ENCODE peak calls at places on chromosomes 5 and 9, in four cellular contexts. One of them, this sample, is unnamed.

GRCh38 chr9:68750179-68750685 is 45.2 kb downstream of the PIP5K1B start:
- DNase-seq in GM23248: no peak
- DNase-seq in stimulated activated CD8-positive, alpha-beta memory T cell treated with anti-CD3 and anti-CD28 coated beads, Interleukin-15, amount 100 ng/mL, for 24 hours: no peak
- DNase-seq in fibroblast of pulmonary artery: no peak
- DNase-seq in this sample: no peak

GRCh38 chr9:88993327-88993726 is 2.1 kb downstream of the S1PR3 start:
- DNase-seq in GM23248: no peak
- DNase-seq in stimulated activated CD8-positive, alpha-beta memory T cell treated with anti-CD3 and anti-CD28 coated beads, Interleukin-15, amount 100 ng/mL, for 24 hours: no peak
- DNase-seq in fibroblast of pulmonary artery: peak
- DNase-seq in this sample: peak

GRCh38 chr5:54820346-54820745 is 165.0 kb downstream of the ESM1 start:
- DNase-seq in GM23248: peak
- DNase-seq in fibroblast of pulmonary artery: peak
- DNase-seq in stimulated activated CD8-positive, alpha-beta memory T cell treated with anti-CD3 and anti-CD28 coated beads, Interleukin-15, amount 100 ng/mL, for 24 hours: no peak
- DNase-seq in this sample: peak

GRCh38 chr9:94821098-94821930 is 94.8 kb downstream of the AOPEP start:
- DNase-seq in GM23248: no peak
- DNase-seq in fibroblast of pulmonary artery: no peak
- DNase-seq in stimulated activated CD8-positive, alpha-beta memory T cell treated with anti-CD3 and anti-CD28 coated beads, Interleukin-15, amount 100 ng/mL, for 24 hours: no peak
- DNase-seq in this sample: no peak

GRCh38 chr9:133204993-133205336 is 4.1 kb downstream of the OBP2B start:
- DNase-seq in GM23248: no peak
- DNase-seq in fibroblast of pulmonary artery: no peak
- DNase-seq in stimulated activated CD8-positive, alpha-beta memory T cell treated with anti-CD3 and anti-CD28 coated beads, Interleukin-15, amount 100 ng/mL, for 24 hours: no peak
- DNase-seq in this sample: no peak

GRCh38 chr5:26148569-26149107 is 889.7 kb downstream of the CDH9 start:
- DNase-seq in stimulated activated CD8-positive, alpha-beta memory T cell treated with anti-CD3 and anti-CD28 coated beads, Interleukin-15, amount 100 ng/mL, for 24 hours: no peak
- DNase-seq in GM23248: no peak
- DNase-seq in fibroblast of pulmonary artery: no peak
- DNase-seq in this sample: no peak

GRCh38 chr5:58066076-58066475 is 393.8 kb downstream of the PLK2 start:
- DNase-seq in fibroblast of pulmonary artery: no peak
- DNase-seq in GM23248: no peak
- DNase-seq in stimulated activated CD8-positive, alpha-beta memory T cell treated with anti-CD3 and anti-CD28 coated beads, Interleukin-15, amount 100 ng/mL, for 24 hours: no peak
- DNase-seq in this sample: no peak

GRCh38 chr5:141814064-141814982 is 63.9 kb downstream of the PCDH1 start:
- DNase-seq in GM23248: peak
- DNase-seq in stimulated activated CD8-positive, alpha-beta memory T cell treated with anti-CD3 and anti-CD28 coated beads, Interleukin-15, amount 100 ng/mL, for 24 hours: peak
- DNase-seq in fibroblast of pulmonary artery: peak
- DNase-seq in this sample: no peak

GRCh38 chr5:59036274-59036961 is 453.5 kb downstream of the RAB3C start:
- DNase-seq in GM23248: peak
- DNase-seq in stimulated activated CD8-positive, alpha-beta memory T cell treated with anti-CD3 and anti-CD28 coated beads, Interleukin-15, amount 100 ng/mL, for 24 hours: no peak
- DNase-seq in fibroblast of pulmonary artery: peak
- DNase-seq in this sample: peak

GRCh38 chr9:89284076-89284475 is 26.9 kb upstream of the CKS2 start:
- DNase-seq in stimulated activated CD8-positive, alpha-beta memory T cell treated with anti-CD3 and anti-CD28 coated beads, Interleukin-15, amount 100 ng/mL, for 24 hours: no peak
- DNase-seq in fibroblast of pulmonary artery: no peak
- DNase-seq in GM23248: no peak
- DNase-seq in this sample: no peak

GRCh38 chr5:91162534-91163381 is 220.4 kb downstream of the ARRDC3 start:
- DNase-seq in fibroblast of pulmonary artery: peak
- DNase-seq in GM23248: peak
- DNase-seq in stimulated activated CD8-positive, alpha-beta memory T cell treated with anti-CD3 and anti-CD28 coated beads, Interleukin-15, amount 100 ng/mL, for 24 hours: peak
- DNase-seq in this sample: peak

GRCh38 chr5:315488-316209 is 5.9 kb upstream of the AHRR start:
- DNase-seq in fibroblast of pulmonary artery: no peak
- DNase-seq in GM23248: no peak
- DNase-seq in stimulated activated CD8-positive, alpha-beta memory T cell treated with anti-CD3 and anti-CD28 coated beads, Interleukin-15, amount 100 ng/mL, for 24 hours: no peak
- DNase-seq in this sample: no peak

GRCh38 chr5:72291601-72292000 is 28.4 kb downstream of the MRPS27 start:
- DNase-seq in fibroblast of pulmonary artery: no peak
- DNase-seq in GM23248: no peak
- DNase-seq in stimulated activated CD8-positive, alpha-beta memory T cell treated with anti-CD3 and anti-CD28 coated beads, Interleukin-15, amount 100 ng/mL, for 24 hours: no peak
- DNase-seq in this sample: no peak

GRCh38 chr9:79581388-79581787 is 9.6 kb downstream of the TLE4 start:
- DNase-seq in stimulated activated CD8-positive, alpha-beta memory T cell treated with anti-CD3 and anti-CD28 coated beads, Interleukin-15, amount 100 ng/mL, for 24 hours: no peak
- DNase-seq in fibroblast of pulmonary artery: peak
- DNase-seq in GM23248: peak
- DNase-seq in this sample: peak

GRCh38 chr9:3992222-3992621 is 307.6 kb downstream of the GLIS3 start:
- DNase-seq in GM23248: no peak
- DNase-seq in stimulated activated CD8-positive, alpha-beta memory T cell treated with anti-CD3 and anti-CD28 coated beads, Interleukin-15, amount 100 ng/mL, for 24 hours: no peak
- DNase-seq in fibroblast of pulmonary artery: no peak
- DNase-seq in this sample: no peak

GRCh38 chr5:173094012-173094661 is 38.0 kb downstream of the CREBRF start:
- DNase-seq in GM23248: peak
- DNase-seq in fibroblast of pulmonary artery: peak
- DNase-seq in stimulated activated CD8-positive, alpha-beta memory T cell treated with anti-CD3 and anti-CD28 coated beads, Interleukin-15, amount 100 ng/mL, for 24 hours: no peak
- DNase-seq in this sample: peak

GRCh38 chr5:39187873-39188731 is 31.3 kb downstream of the FYB1 start:
- DNase-seq in stimulated activated CD8-positive, alpha-beta memory T cell treated with anti-CD3 and anti-CD28 coated beads, Interleukin-15, amount 100 ng/mL, for 24 hours: no peak
- DNase-seq in GM23248: no peak
- DNase-seq in fibroblast of pulmonary artery: no peak
- DNase-seq in this sample: no peak

GRCh38 chr9:124205686-124206352 is 51.9 kb upstream of the NEK6 start:
- DNase-seq in fibroblast of pulmonary artery: no peak
- DNase-seq in stimulated activated CD8-positive, alpha-beta memory T cell treated with anti-CD3 and anti-CD28 coated beads, Interleukin-15, amount 100 ng/mL, for 24 hours: no peak
- DNase-seq in GM23248: no peak
- DNase-seq in this sample: no peak

GRCh38 chr9:306907-307306 is 92.2 kb downstream of the DOCK8 start:
- DNase-seq in GM23248: no peak
- DNase-seq in fibroblast of pulmonary artery: no peak
- DNase-seq in stimulated activated CD8-positive, alpha-beta memory T cell treated with anti-CD3 and anti-CD28 coated beads, Interleukin-15, amount 100 ng/mL, for 24 hours: no peak
- DNase-seq in this sample: no peak

GRCh38 chr5:17156463-17156862 is 61.0 kb upstream of the BASP1 start:
- DNase-seq in stimulated activated CD8-positive, alpha-beta memory T cell treated with anti-CD3 and anti-CD28 coated beads, Interleukin-15, amount 100 ng/mL, for 24 hours: no peak
- DNase-seq in fibroblast of pulmonary artery: no peak
- DNase-seq in GM23248: peak
- DNase-seq in this sample: peak

GRCh38 chr9:91690540-91691249 is 259.3 kb downstream of the ROR2 start:
- DNase-seq in stimulated activated CD8-positive, alpha-beta memory T cell treated with anti-CD3 and anti-CD28 coated beads, Interleukin-15, amount 100 ng/mL, for 24 hours: no peak
- DNase-seq in GM23248: peak
- DNase-seq in fibroblast of pulmonary artery: no peak
- DNase-seq in this sample: no peak

GRCh38 chr9:37675661-37676060 is 24.9 kb downstream of the FRMPD1 start:
- DNase-seq in fibroblast of pulmonary artery: no peak
- DNase-seq in GM23248: no peak
- DNase-seq in stimulated activated CD8-positive, alpha-beta memory T cell treated with anti-CD3 and anti-CD28 coated beads, Interleukin-15, amount 100 ng/mL, for 24 hours: no peak
- DNase-seq in this sample: no peak

GRCh38 chr9:120441446-120442279 is 138.3 kb downstream of the CDK5RAP2 start:
- DNase-seq in fibroblast of pulmonary artery: peak
- DNase-seq in stimulated activated CD8-positive, alpha-beta memory T cell treated with anti-CD3 and anti-CD28 coated beads, Interleukin-15, amount 100 ng/mL, for 24 hours: no peak
- DNase-seq in GM23248: peak
- DNase-seq in this sample: peak

GRCh38 chr5:171806976-171807823 is 21.6 kb downstream of the SMIM23 start:
- DNase-seq in stimulated activated CD8-positive, alpha-beta memory T cell treated with anti-CD3 and anti-CD28 coated beads, Interleukin-15, amount 100 ng/mL, for 24 hours: no peak
- DNase-seq in fibroblast of pulmonary artery: no peak
- DNase-seq in GM23248: peak
- DNase-seq in this sample: peak

This sample was measured in iris pigment epithelial cell.